ENCODE peak calls at places on chromosomes 13 and 19, in six cellular contexts. K, G, V, R, J and W are unnamed samples.

GRCh38 chr13:51714663-51715168 is 89.2 kb downstream of the DHRS12 start:
- DNase-seq in K (no peak), R (no peak), G (no peak), V (no peak), J (no peak), W (no peak)

GRCh38 chr19:14030997-14031718 is 404 bp upstream of the IL27RA start:
- DNase-seq in R (no peak), J (no peak), G (no peak), K (peak), V (no peak), W (no peak)

GRCh38 chr19:29497241-29497640 is 28.6 kb upstream of the VSTM2B start:
- DNase-seq in V (no peak), K (no peak), R (no peak), G (no peak), J (no peak), W (peak)

GRCh38 chr13:84118845-84119409 is 236.7 kb upstream of the SLITRK1 start:
- DNase-seq in V (no peak), K (no peak), J (no peak), R (no peak), G (no peak), W (no peak)

GRCh38 chr19:14318873-14319272 is 62.4 kb upstream of the ADGRE5 start:
- DNase-seq in V (no peak), K (peak), J (no peak), R (peak), G (no peak), W (no peak)

GRCh38 chr19:10889880-10890279 is 18.5 kb downstream of the CARM1 start:
- DNase-seq in R (no peak), V (no peak), J (no peak), K (no peak), G (no peak), W (no peak)

GRCh38 chr13:112648966-112649690 is 40.7 kb upstream of the ATP11A start:
- DNase-seq in J (no peak), G (peak), K (no peak), V (no peak), R (no peak), W (no peak)

GRCh38 chr19:1011831-1012333 is 9.0 kb downstream of the TMEM259 start:
- DNase-seq in J (no peak), K (no peak), V (no peak), R (no peak), G (no peak), W (no peak)

GRCh38 chr19:35223856-35224505 is 4.6 kb downstream of the FAM187B start:
- DNase-seq in V (no peak), K (no peak), G (no peak), J (no peak), R (no peak), W (no peak)

GRCh38 chr13:50512602-50513527 is 330.6 kb downstream of the DLEU7 start:
- DNase-seq in J (peak), G (peak), R (no peak), V (peak), K (no peak), W (peak)

GRCh38 chr13:95117092-95117491 is 184.2 kb downstream of the ABCC4 start:
- DNase-seq in G (no peak), V (no peak), R (no peak), J (no peak), K (no peak), W (no peak)

GRCh38 chr19:12000152-12000981 is 35.1 kb downstream of the ZNF433 start:
- DNase-seq in K (no peak), J (no peak), V (no peak), G (no peak), R (no peak), W (no peak)

GRCh38 chr13:99542788-99543406 is 41.6 kb downstream of the TM9SF2 start:
- DNase-seq in G (no peak), K (no peak), V (no peak), J (no peak), R (no peak), W (no peak)

GRCh38 chr13:45198924-45199323 is 1.9 kb downstream of the KCTD4 start:
- DNase-seq in G (no peak), V (no peak), J (no peak), R (no peak), K (no peak), W (no peak)

GRCh38 chr19:970695-971094 is 13.4 kb upstream of the WDR18 start:
- DNase-seq in J (no peak), G (no peak), V (no peak), K (peak), R (peak), W (no peak)

GRCh38 chr19:44777715-44778347 is at the start of gene CBLC:
- DNase-seq in R (peak), G (peak), V (no peak), K (peak), J (no peak), W (no peak)

GRCh38 chr13:99577934-99578917 is 77.0 kb downstream of the TM9SF2 start:
- DNase-seq in J (no peak), V (peak), G (no peak), K (no peak), R (no peak), W (no peak)

GRCh38 chr13:52001120-52001731 is 10.0 kb downstream of the ATP7B start:
- DNase-seq in R (no peak), G (no peak), K (peak), J (no peak), V (no peak), W (no peak)

GRCh38 chr13:112098699-112099098 is 31.8 kb downstream of the SOX1 start:
- DNase-seq in R (peak), G (no peak), K (no peak), V (no peak), J (no peak), W (no peak)

GRCh38 chr13:51557875-51558604 is 26.2 kb upstream of the WDFY2 start:
- DNase-seq in V (no peak), K (no peak), J (no peak), R (no peak), G (no peak), W (no peak)

GRCh38 chr19:14432817-14433453 is at the start of gene PKN1:
- DNase-seq in J (no peak), K (peak), R (peak), V (peak), G (peak), W (no peak)

GRCh38 chr13:112441226-112441625 is 65.1 kb downstream of the SPACA7 start:
- DNase-seq in R (no peak), G (no peak), V (no peak), K (no peak), J (no peak), W (no peak)

GRCh38 chr19:38730731-38731589 is 13.3 kb downstream of the CAPN12 start:
- DNase-seq in J (no peak), V (peak), G (no peak), K (no peak), R (no peak), W (no peak)

GRCh38 chr13:23579886-23580706 is 9.9 kb downstream of the TNFRSF19 start:
- DNase-seq in J (no peak), G (no peak), K (no peak), V (no peak), R (peak), W (no peak)

GRCh38 chr13:43159007-43159406 is 135.6 kb downstream of the DNAJC15 start:
- DNase-seq in G (no peak), V (no peak), R (no peak), J (no peak), K (no peak), W (no peak)

GRCh38 chr19:44626067-44626624 is 12.8 kb downstream of the IGSF23 start:
- DNase-seq in K (no peak), J (no peak), V (no peak), G (no peak), R (no peak), W (no peak)

GRCh38 chr19:44554641-44555246 is 25.3 kb upstream of the CEACAM20 start:
- DNase-seq in G (no peak), V (no peak), R (no peak), J (no peak), K (no peak), W (no peak)

GRCh38 chr19:12938536-12939291 is at the start of gene CALR:
- DNase-seq in R (no peak), V (peak), G (no peak), J (no peak), K (no peak), W (no peak)

GRCh38 chr19:40605201-40605971 is 4.2 kb downstream of the LTBP4 start:
- DNase-seq in G (peak), R (peak), K (peak), V (peak), J (peak), W (peak)

GRCh38 chr13:89749888-89750287 is 1597.6 kb upstream of the MIR17HG start:
- DNase-seq in K (no peak), J (no peak), G (no peak), V (no peak), R (no peak), W (no peak)

GRCh38 chr19:3179739-3180293 is 1.2 kb downstream of the S1PR4 start:
- DNase-seq in V (no peak), K (no peak), G (no peak), J (no peak), R (no peak), W (peak)

GRCh38 chr13:43908156-43909126 is 28.7 kb downstream of the LACC1 start:
- DNase-seq in K (peak), J (no peak), G (no peak), V (no peak), R (no peak), W (no peak)

GRCh38 chr13:40386586-40386985 is 279.9 kb downstream of the FOXO1 start:
- DNase-seq in K (no peak), G (no peak), J (no peak), R (no peak), V (no peak), W (no peak)

GRCh38 chr19:53868091-53868891 is 608 bp downstream of the MYADM start:
- DNase-seq in G (peak), J (no peak), K (peak), V (peak), R (peak), W (peak)

GRCh38 chr19:53865523-53865917 is 2.2 kb upstream of the MYADM start:
- DNase-seq in G (no peak), R (no peak), V (no peak), K (no peak), J (no peak), W (no peak)

GRCh38 chr19:53868892-53869804 is 1.5 kb downstream of the MYADM start:
- DNase-seq in R (peak), K (peak), G (peak), J (peak), V (peak), W (peak)

GRCh38 chr19:53865918-53866696 is 1.6 kb upstream of the MYADM start:
- DNase-seq in V (peak), K (peak), R (peak), G (peak), J (peak), W (peak)

GRCh38 chr19:53867225-53868090 is at the start of gene MYADM:
- DNase-seq in V (peak), G (peak), R (peak), K (peak), J (peak), W (peak)
- TF ChIP-seq EP300 in V (peak), G (no peak), R (peak), K (no peak), J (peak), W (no peak)

DNA sequence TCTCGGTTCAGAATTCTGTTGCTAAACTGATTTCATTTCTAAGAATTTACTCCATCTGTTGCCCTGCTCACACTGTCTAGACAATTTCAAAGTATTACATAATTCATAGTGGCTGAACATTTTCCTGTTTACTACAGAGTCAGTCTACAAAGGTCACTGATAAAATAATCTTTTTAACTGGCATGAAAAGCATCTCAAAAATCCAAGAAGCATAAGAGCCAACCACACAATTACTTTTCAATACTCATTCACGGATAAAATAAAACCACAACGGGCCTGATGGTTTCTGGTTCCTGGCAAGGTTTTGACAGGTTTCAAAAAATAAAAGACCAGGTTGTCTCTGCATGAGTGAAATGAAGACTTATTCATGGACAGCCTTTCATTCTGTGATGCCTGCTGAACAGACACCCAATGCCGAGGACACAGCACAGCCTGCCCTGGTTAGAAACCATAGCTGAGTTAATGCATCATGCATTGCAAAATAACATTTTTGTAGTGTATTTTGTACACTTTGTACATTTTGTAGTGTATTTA is 88.6 kb upstream of the IRS2 start:
- DNase-seq in J (no peak), V (no peak), R (no peak), K (no peak), G (no peak), W (no peak)
- TF ChIP-seq EP300 in J (peak), V (no peak), R (no peak), K (peak), G (no peak), W (no peak)

GRCh38 chr19:32971715-32972540 is at the start of the genes CEP89 and FAAP24:
- DNase-seq in G (peak), K (peak), J (peak), V (peak), R (peak), W (peak)
- TF ChIP-seq EP300 in G (no peak), K (no peak), J (peak), V (no peak), R (no peak), W (no peak)

DNA sequence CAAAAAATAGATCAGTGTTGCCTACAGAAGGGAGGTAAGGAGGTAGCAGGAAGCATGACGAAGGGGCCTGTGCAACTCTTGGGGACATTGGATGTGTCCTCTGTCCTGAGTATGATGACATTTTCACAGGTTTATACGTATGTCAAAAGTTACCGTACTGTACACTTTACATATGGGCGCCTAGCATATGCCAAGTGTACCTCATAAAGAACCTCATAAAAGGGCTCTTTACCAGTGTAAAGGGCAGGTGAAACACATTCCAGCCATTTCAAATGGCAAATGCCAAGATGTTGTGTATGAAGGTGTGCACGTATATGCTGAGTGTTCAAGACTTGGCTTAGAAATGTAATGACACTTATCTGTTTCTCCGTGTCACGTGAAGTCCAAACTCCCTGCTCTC is 573.4 kb downstream of the EFNB2 start:
- DNase-seq in G (no peak), K (no peak), J (no peak), V (no peak), R (no peak), W (no peak)
- TF ChIP-seq EP300 in G (no peak), K (no peak), J (no peak), V (no peak), R (no peak), W (no peak)

GRCh38 chr19:48994035-48994386 is 324 bp downstream of the RUVBL2 start:
- DNase-seq in K (no peak), V (no peak), G (no peak), R (no peak), J (no peak), W (no peak)

GRCh38 chr19:48991823-48992570 is 1.1 kb downstream of the GYS1 start:
- DNase-seq in J (peak), G (peak), K (peak), R (no peak), V (peak), W (no peak)

GRCh38 chr19:48991011-48991609 is 2.0 kb downstream of the GYS1 start:
- DNase-seq in K (no peak), G (no peak), R (no peak), J (no peak), V (no peak), W (no peak)

GRCh38 chr19:48992571-48993174 is 436 bp downstream of the GYS1 start:
- DNase-seq in G (no peak), V (peak), K (peak), R (peak), J (no peak), W (peak)

GRCh38 chr19:48993175-48994034 is at the start of the genes GYS1 and RUVBL2:
- DNase-seq in R (peak), V (peak), K (peak), J (peak), G (peak), W (peak)
- TF ChIP-seq EP300 in R (no peak), V (peak), K (no peak), J (peak), G (no peak), W (no peak)

GRCh38 chr19:46015961-46016425 is 6.9 kb downstream of the PGLYRP1 start:
- DNase-seq in G (no peak), V (no peak), J (no peak), R (peak), K (peak), W (no peak)

GRCh38 chr19:46017095-46017429 is 5.8 kb downstream of the PGLYRP1 start:
- DNase-seq in J (no peak), V (no peak), R (no peak), G (no peak), K (no peak), W (no peak)

GRCh38 chr19:46017874-46018675 is 4.8 kb downstream of the PGLYRP1 start:
- DNase-seq in G (no peak), J (no peak), R (no peak), K (no peak), V (no peak), W (no peak)

GRCh38 chr19:46015080-46015960 is 7.5 kb downstream of the PGLYRP1 start:
- DNase-seq in K (peak), R (peak), V (no peak), G (peak), J (no peak), W (peak)

DNA sequence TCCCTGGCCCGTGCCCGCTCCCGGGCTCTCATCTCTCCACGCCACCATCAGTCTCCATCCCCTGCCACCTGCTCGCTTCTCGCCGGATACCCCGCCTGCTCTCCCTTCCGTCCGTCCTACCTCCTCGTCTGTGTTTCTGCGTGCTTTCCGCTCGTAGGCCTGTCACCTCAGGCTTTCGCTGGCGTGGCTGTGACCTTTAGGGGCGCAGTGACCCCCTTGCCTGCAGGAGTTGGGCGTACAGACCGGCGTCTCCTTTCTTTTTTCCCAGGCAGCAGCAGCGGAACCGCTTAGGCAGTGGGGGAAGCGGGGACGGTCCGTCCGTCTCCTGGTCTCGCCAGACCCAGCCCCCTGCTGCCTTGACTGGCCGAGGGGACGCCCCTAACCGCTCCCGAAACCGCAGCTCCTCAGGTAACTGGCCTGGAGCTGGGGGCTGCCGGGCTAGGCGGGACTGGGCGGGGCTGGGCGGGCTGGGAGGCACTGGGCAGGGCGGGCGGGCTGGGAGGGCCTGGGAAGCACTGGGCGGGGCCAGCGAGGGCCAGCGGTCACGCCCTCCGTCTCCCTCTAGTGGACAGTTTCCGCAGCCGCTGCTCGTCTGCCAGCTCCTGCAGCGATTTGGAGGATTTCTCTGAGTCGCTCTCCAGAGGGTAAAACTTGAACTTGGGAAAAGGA is 6.3 kb downstream of the PGLYRP1 start:
- DNase-seq in J (peak), R (peak), K (peak), V (peak), G (peak), W (peak)
- TF ChIP-seq EP300 in J (no peak), R (no peak), K (no peak), V (no peak), G (no peak), W (no peak)

GRCh38 chr13:59674616-59675015 is 489.1 kb downstream of the DIAPH3 start:
- DNase-seq in V (no peak), G (no peak), J (no peak), K (no peak), R (no peak), W (no peak)
- TF ChIP-seq EP300 in V (no peak), G (no peak), J (no peak), K (no peak), R (no peak), W (no peak)

GRCh38 chr13:36999054-36999927 is at the start of gene ALG5:
- DNase-seq in K (peak), G (peak), J (peak), R (peak), V (peak), W (peak)
- TF ChIP-seq EP300 in K (peak), G (no peak), J (no peak), R (peak), V (no peak), W (no peak)

GRCh38 chr19:51547397-51548212 is 16.1 kb upstream of the SIGLEC6 start:
- DNase-seq in J (no peak), K (no peak), V (no peak), R (no peak), G (no peak), W (no peak)
- TF ChIP-seq EP300 in J (no peak), K (no peak), V (no peak), R (no peak), G (no peak), W (no peak)